ENCODE peak calls at places on chromosome 14, in five cellular contexts. K is AG10803, I is RWPE1, L is BE2C, F is psoas muscle. A is an unnamed sample.

GRCh38 chr14:102590667-102591099 is 1.8 kb upstream of the RCOR1 start:
- DNase-seq in I (peak), K (no peak), L (peak), F (peak), A (peak)

GRCh38 chr14:91964724-91965123 is 17.2 kb upstream of the FBLN5 start:
- DNase-seq in I (no peak), K (no peak), F (no peak), L (no peak), A (no peak)

GRCh38 chr14:24392327-24393098 is 6.3 kb upstream of the NYNRIN start:
- DNase-seq in I (peak), K (peak), L (no peak), F (no peak), A (no peak)

GRCh38 chr14:73462078-73462715 is 3.9 kb upstream of the NUMB start:
- DNase-seq in I (no peak), K (peak), L (peak), F (no peak), A (no peak)

GRCh38 chr14:63662776-63663175 is 21.1 kb upstream of the WDR89 start:
- DNase-seq in F (no peak), K (no peak), I (no peak), L (no peak), A (no peak)

GRCh38 chr14:36035675-36036074 is 140.8 kb downstream of the PTCSC3 start:
- DNase-seq in F (no peak), L (no peak), I (no peak), K (no peak), A (no peak)

GRCh38 chr14:25132734-25133422 is 82.9 kb upstream of the STXBP6 start:
- DNase-seq in I (peak), L (peak), K (peak), F (peak), A (peak)

GRCh38 chr14:69606258-69606657 is 5.1 kb upstream of the SUSD6 start:
- DNase-seq in F (no peak), I (no peak), K (no peak), L (no peak), A (no peak)

GRCh38 chr14:104262515-104263514 is 124.4 kb downstream of the KIF26A start:
- DNase-seq in F (no peak), L (peak), I (no peak), K (no peak), A (peak)

GRCh38 chr14:36952702-36953101 is 219.7 kb downstream of the SLC25A21 start:
- DNase-seq in F (no peak), I (peak), K (peak), L (no peak), A (no peak)

GRCh38 chr14:96698846-96699543 is 98.2 kb upstream of the VRK1 start:
- DNase-seq in F (no peak), L (no peak), I (no peak), K (no peak), A (no peak)
- TF ChIP-seq CTCF in F (no peak), L (no peak), I (no peak), K (no peak), A (no peak)

GRCh38 chr14:77133718-77134338 is 7.8 kb downstream of the ZDHHC22 start:
- DNase-seq in L (no peak), K (peak), F (peak), I (peak), A (peak)
- TF ChIP-seq CTCF in L (no peak), K (no peak), F (no peak), I (no peak), A (no peak)

GRCh38 chr14:55272922-55273321 is 1.7 kb downstream of the FBXO34 start:
- DNase-seq in L (no peak), K (no peak), I (no peak), F (no peak), A (no peak)

GRCh38 chr14:55272415-55272786 is 1.2 kb downstream of the FBXO34 start:
- DNase-seq in I (no peak), K (no peak), F (no peak), L (no peak), A (no peak)

GRCh38 chr14:55271572-55272414 is 572 bp downstream of the FBXO34 start:
- DNase-seq in L (peak), F (peak), I (peak), K (peak), A (peak)

GRCh38 chr14:55274144-55274543 is 2.9 kb downstream of the FBXO34 start:
- DNase-seq in F (no peak), L (no peak), I (no peak), K (no peak), A (no peak)

GRCh38 chr14:55270832-55271571 is at the start of gene FBXO34:
- DNase-seq in L (peak), F (peak), I (peak), K (peak), A (peak)
- TF ChIP-seq CTCF in L (peak), F (peak), I (peak), K (peak), A (peak)

GRCh38 chr14:77653473-77653872 is 37.0 kb upstream of the SPTLC2 start:
- DNase-seq in F (no peak), L (peak), I (no peak), K (no peak), A (no peak)
- TF ChIP-seq CTCF in F (no peak), L (peak), I (no peak), K (peak), A (no peak)

GRCh38 chr14:34496007-34496678 is 34.1 kb upstream of the SPTSSA start:
- DNase-seq in F (peak), L (no peak), K (peak), I (no peak), A (no peak)

GRCh38 chr14:34501004-34501580 is 38.4 kb downstream of the EAPP start:
- DNase-seq in L (no peak), K (no peak), F (no peak), I (no peak), A (no peak)

GRCh38 chr14:34501997-34502396 is 37.5 kb downstream of the EAPP start:
- DNase-seq in L (no peak), K (no peak), F (no peak), I (no peak), A (no peak)

GRCh38 chr14:34496679-34497513 is 34.9 kb upstream of the SPTSSA start:
- DNase-seq in F (peak), I (peak), K (peak), L (no peak), A (peak)

GRCh38 chr14:34498684-34499412 is 36.8 kb upstream of the SPTSSA start:
- DNase-seq in K (no peak), I (peak), L (peak), F (no peak), A (no peak)
- TF ChIP-seq CTCF in K (peak), I (no peak), L (peak), F (peak), A (no peak)

GRCh38 chr14:50011242-50011641 is 105.1 kb downstream of the VCPKMT start:
- DNase-seq in I (no peak), L (no peak), F (no peak), K (no peak), A (no peak)

GRCh38 chr14:50013198-50013918 is 103.0 kb downstream of the VCPKMT start:
- DNase-seq in L (no peak), I (peak), K (no peak), F (no peak), A (no peak)

GRCh38 chr14:50013934-50014333 is 102.4 kb downstream of the VCPKMT start:
- DNase-seq in L (no peak), F (no peak), I (no peak), K (no peak), A (no peak)

GRCh38 chr14:50010752-50011151 is 105.6 kb downstream of the VCPKMT start:
- DNase-seq in L (no peak), I (no peak), F (no peak), K (peak), A (no peak)

DNA sequence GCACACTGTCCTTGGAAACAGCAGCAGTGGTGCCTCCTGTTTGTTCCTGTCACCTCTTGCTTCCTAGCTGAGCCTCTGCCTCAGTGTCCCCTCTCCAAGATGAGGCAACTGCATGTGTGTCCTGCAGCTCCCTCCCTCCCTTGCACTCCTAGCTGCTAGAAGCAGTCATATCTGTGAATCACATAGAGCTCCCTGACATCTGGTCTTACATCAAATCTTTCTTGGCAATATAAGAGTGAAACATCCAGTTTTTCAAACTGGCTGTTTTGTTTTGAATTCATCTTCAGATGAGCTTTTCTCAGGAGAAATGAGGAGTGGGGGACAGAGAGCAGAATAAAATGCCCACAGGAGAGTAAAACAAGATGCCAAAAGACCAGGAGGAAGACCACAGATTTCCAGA is 103.7 kb downstream of the VCPKMT start:
- DNase-seq in I (no peak), F (no peak), K (peak), L (no peak), A (no peak)
- TF ChIP-seq CTCF in I (no peak), F (no peak), K (peak), L (no peak), A (no peak)

A was measured in mesothelial cell of epicardium.